ENCODE peak calls at places on chromosomes 4 and X, in six cellular contexts. Z is GM13977, E is NCI-H524, I is T-cell, S is memory B cell, M is foreskin fibroblast. A is an unnamed sample.

GRCh38 chrX:133053854-133054565 is 42.9 kb downstream of the USP26 start:
- DNase-seq in E (no peak), I (no peak), S (no peak), Z (no peak), M (no peak), A (no peak)

GRCh38 chr4:153620352-153620751 is 63.7 kb upstream of the TLR2 start:
- DNase-seq in Z (no peak), S (no peak), M (peak; percentile 62), I (no peak), E (no peak), A (no peak)

GRCh38 chrX:120697053-120697452 is 67.2 kb upstream of the C1GALT1C1 start:
- DNase-seq in Z (peak; percentile 4), I (peak; percentile 43), E (no peak), M (no peak), S (no peak), A (no peak)

GRCh38 chr4:102627831-102628523 is 126.8 kb downstream of the NFKB1 start:
- DNase-seq in E (no peak), S (no peak), I (no peak), Z (peak; percentile 23), M (peak; percentile 36), A (no peak)

GRCh38 chr4:139368990-139369389 is 66.7 kb upstream of the NDUFC1 start:
- DNase-seq in E (no peak), S (no peak), I (no peak), M (peak; percentile 38), Z (no peak), A (no peak)

GRCh38 chr4:161816958-161817357 is 346.8 kb downstream of the FSTL5 start:
- DNase-seq in S (no peak), M (no peak), E (no peak), I (no peak), Z (no peak), A (no peak)

GRCh38 chrX:17697191-17697590 is 40.1 kb upstream of the SCML1 start:
- DNase-seq in Z (no peak), I (no peak), S (no peak), M (peak; percentile 40), E (no peak), A (no peak)

GRCh38 chrX:100829730-100830129 is 9.5 kb downstream of the CSTF2 start:
- DNase-seq in I (no peak), M (peak; percentile 38), S (no peak), E (no peak), Z (no peak), A (no peak)

GRCh38 chrX:49919617-49920016 is 2.8 kb upstream of the CLCN5 start:
- DNase-seq in M (peak; percentile 46), S (peak; percentile 40), Z (peak; percentile 39), E (peak; percentile 6), I (peak; percentile 15), A (peak; percentile 35)

GRCh38 chr4:188869581-188869980 is 730.3 kb downstream of the TRIML1 start:
- DNase-seq in S (no peak), Z (no peak), I (no peak), E (no peak), M (no peak), A (no peak)

GRCh38 chr4:79917246-79917645 is 155.8 kb downstream of the ANTXR2 start:
- DNase-seq in M (peak; percentile 63), I (peak; percentile 41), Z (peak; percentile 17), E (no peak), S (peak; percentile 23), A (no peak)

GRCh38 chr4:74545488-74545887 is 100.6 kb downstream of the AREG start:
- DNase-seq in E (no peak), I (no peak), M (peak; percentile 56), Z (no peak), S (no peak), A (peak; percentile 34)

GRCh38 chrX:50988649-50989048 is 78.1 kb downstream of the BMP15 start:
- DNase-seq in E (no peak), S (no peak), M (peak; percentile 24), I (no peak), Z (peak; percentile 20), A (no peak)

GRCh38 chrX:136115909-136116297 is 31.4 kb upstream of the FHL1 start:
- DNase-seq in Z (no peak), M (no peak), I (no peak), E (no peak), S (no peak), A (no peak)

GRCh38 chr4:101162990-101163380 is 184.3 kb downstream of the PPP3CA start:
- DNase-seq in E (no peak), I (no peak), Z (no peak), S (no peak), M (no peak), A (no peak)

GRCh38 chr4:58564695-58565094 is 1454.5 kb upstream of the IGFBP7 start:
- DNase-seq in Z (no peak), S (no peak), M (no peak), I (no peak), E (no peak), A (no peak)

GRCh38 chr4:20509315-20509714 is 190.9 kb upstream of the PACRGL start:
- DNase-seq in S (no peak), Z (no peak), E (no peak), M (no peak), I (no peak), A (no peak)

GRCh38 chr4:62131049-62131448 is 930.9 kb downstream of the ADGRL3 start:
- DNase-seq in Z (no peak), I (no peak), E (no peak), M (no peak), S (no peak), A (no peak)

A was measured in left lung.